ENCODE peak calls at places on chromosome 9, in nine cellular contexts. One of them, this sample, is unnamed. For H3K36me3, the result is how much of the 10 kb centered on the place peaks cover.

GRCh38 chr9:4742246-4742645 is 1.2 kb upstream of the AK3 start:
- DNase-seq in trophoblast cell: no peak
- DNase-seq in heart right ventricle: no peak
- DNase-seq in astrocyte: no peak
- DNase-seq in K562: no peak
- DNase-seq in right lobe of liver: no peak
- DNase-seq in CD8-positive, alpha-beta T cell: no peak
- DNase-seq in tibial artery: no peak
- DNase-seq in pancreas: no peak
- DNase-seq in this sample: no peak

GRCh38 chr9:27247756-27248155 is 49.2 kb downstream of the EQTN start:
- DNase-seq in trophoblast cell: peak
- DNase-seq in heart right ventricle: no peak
- DNase-seq in astrocyte: peak
- DNase-seq in K562: peak
- DNase-seq in right lobe of liver: no peak
- DNase-seq in CD8-positive, alpha-beta T cell: no peak
- DNase-seq in tibial artery: no peak
- DNase-seq in pancreas: peak
- DNase-seq in this sample: no peak

GRCh38 chr9:16245756-16246440 is 624.6 kb downstream of the BNC2 start:
- DNase-seq in trophoblast cell: no peak
- DNase-seq in heart right ventricle: no peak
- DNase-seq in astrocyte: no peak
- DNase-seq in K562: no peak
- DNase-seq in right lobe of liver: no peak
- DNase-seq in CD8-positive, alpha-beta T cell: no peak
- DNase-seq in tibial artery: peak
- DNase-seq in pancreas: no peak
- DNase-seq in this sample: no peak

GRCh38 chr9:21933281-21933680 is 60.9 kb downstream of the CDKN2A start:
- DNase-seq in trophoblast cell: no peak
- DNase-seq in heart right ventricle: no peak
- DNase-seq in astrocyte: no peak
- DNase-seq in K562: no peak
- DNase-seq in right lobe of liver: no peak
- DNase-seq in CD8-positive, alpha-beta T cell: no peak
- DNase-seq in tibial artery: no peak
- DNase-seq in pancreas: no peak
- DNase-seq in this sample: no peak

GRCh38 chr9:18573157-18573556 is 99.2 kb downstream of the ADAMTSL1 start:
- DNase-seq in trophoblast cell: no peak
- DNase-seq in heart right ventricle: no peak
- DNase-seq in astrocyte: no peak
- DNase-seq in K562: no peak
- DNase-seq in right lobe of liver: no peak
- DNase-seq in CD8-positive, alpha-beta T cell: no peak
- DNase-seq in tibial artery: no peak
- DNase-seq in pancreas: no peak
- DNase-seq in this sample: no peak

GRCh38 chr9:16179566-16179965 is 626.7 kb downstream of the CCDC171 start:
- DNase-seq in trophoblast cell: no peak
- DNase-seq in heart right ventricle: no peak
- DNase-seq in astrocyte: no peak
- DNase-seq in K562: no peak
- DNase-seq in right lobe of liver: no peak
- DNase-seq in CD8-positive, alpha-beta T cell: peak
- DNase-seq in tibial artery: no peak
- DNase-seq in pancreas: no peak
- DNase-seq in this sample: no peak

GRCh38 chr9:77469515-77470197 is 178.5 kb downstream of the GNA14 start:
- DNase-seq in trophoblast cell: no peak
- DNase-seq in heart right ventricle: no peak
- DNase-seq in astrocyte: peak
- DNase-seq in K562: no peak
- DNase-seq in right lobe of liver: no peak
- DNase-seq in CD8-positive, alpha-beta T cell: no peak
- DNase-seq in tibial artery: no peak
- DNase-seq in pancreas: no peak
- DNase-seq in this sample: no peak

GRCh38 chr9:100222674-100223073 is 123.6 kb downstream of the INVS start:
- DNase-seq in trophoblast cell: no peak
- DNase-seq in heart right ventricle: no peak
- DNase-seq in astrocyte: peak
- DNase-seq in K562: no peak
- DNase-seq in right lobe of liver: no peak
- DNase-seq in CD8-positive, alpha-beta T cell: no peak
- DNase-seq in tibial artery: no peak
- DNase-seq in pancreas: no peak
- DNase-seq in this sample: no peak

GRCh38 chr9:136709454-136710109 is 2.8 kb upstream of the DIPK1B start:
- DNase-seq in trophoblast cell: no peak
- DNase-seq in heart right ventricle: no peak
- DNase-seq in astrocyte: no peak
- DNase-seq in K562: no peak
- DNase-seq in right lobe of liver: peak
- DNase-seq in CD8-positive, alpha-beta T cell: no peak
- DNase-seq in tibial artery: no peak
- DNase-seq in pancreas: peak
- DNase-seq in this sample: no peak

GRCh38 chr9:91694081-91694870 is 255.8 kb downstream of the ROR2 start:
- DNase-seq in trophoblast cell: no peak
- DNase-seq in heart right ventricle: no peak
- DNase-seq in astrocyte: no peak
- DNase-seq in K562: no peak
- DNase-seq in right lobe of liver: no peak
- DNase-seq in CD8-positive, alpha-beta T cell: no peak
- DNase-seq in tibial artery: no peak
- DNase-seq in pancreas: no peak
- DNase-seq in this sample: no peak

GRCh38 chr9:138044485-138045383 is 167.2 kb downstream of the CACNA1B start:
- DNase-seq in trophoblast cell: no peak
- DNase-seq in heart right ventricle: no peak
- DNase-seq in astrocyte: no peak
- DNase-seq in K562: no peak
- DNase-seq in right lobe of liver: peak
- DNase-seq in CD8-positive, alpha-beta T cell: peak
- DNase-seq in tibial artery: peak
- DNase-seq in pancreas: no peak
- DNase-seq in this sample: peak

GRCh38 chr9:135239100-135239768 is 151.8 kb downstream of the OLFM1 start:
- DNase-seq in trophoblast cell: no peak
- DNase-seq in heart right ventricle: peak
- DNase-seq in astrocyte: no peak
- DNase-seq in K562: no peak
- DNase-seq in right lobe of liver: peak
- DNase-seq in CD8-positive, alpha-beta T cell: no peak
- DNase-seq in tibial artery: no peak
- DNase-seq in pancreas: no peak
- DNase-seq in this sample: peak

GRCh38 chr9:123331303-123331702 is 24.7 kb upstream of the CRB2 start:
- DNase-seq in trophoblast cell: no peak
- DNase-seq in heart right ventricle: no peak
- DNase-seq in astrocyte: no peak
- DNase-seq in K562: no peak
- DNase-seq in right lobe of liver: no peak
- DNase-seq in CD8-positive, alpha-beta T cell: no peak
- DNase-seq in tibial artery: no peak
- DNase-seq in pancreas: no peak
- DNase-seq in this sample: no peak

GRCh38 chr9:99101271-99101670 is 3.6 kb upstream of the TGFBR1 start:
- DNase-seq in trophoblast cell: no peak
- DNase-seq in heart right ventricle: no peak
- DNase-seq in astrocyte: no peak
- DNase-seq in K562: no peak
- DNase-seq in right lobe of liver: no peak
- DNase-seq in CD8-positive, alpha-beta T cell: no peak
- DNase-seq in tibial artery: no peak
- DNase-seq in pancreas: no peak
- DNase-seq in this sample: no peak

GRCh38 chr9:108813951-108814601 is 41.7 kb downstream of the ACTL7B start:
- DNase-seq in trophoblast cell: peak
- DNase-seq in heart right ventricle: no peak
- DNase-seq in astrocyte: peak
- DNase-seq in K562: no peak
- DNase-seq in right lobe of liver: no peak
- DNase-seq in CD8-positive, alpha-beta T cell: no peak
- DNase-seq in tibial artery: no peak
- DNase-seq in pancreas: no peak
- DNase-seq in this sample: no peak

DNA sequence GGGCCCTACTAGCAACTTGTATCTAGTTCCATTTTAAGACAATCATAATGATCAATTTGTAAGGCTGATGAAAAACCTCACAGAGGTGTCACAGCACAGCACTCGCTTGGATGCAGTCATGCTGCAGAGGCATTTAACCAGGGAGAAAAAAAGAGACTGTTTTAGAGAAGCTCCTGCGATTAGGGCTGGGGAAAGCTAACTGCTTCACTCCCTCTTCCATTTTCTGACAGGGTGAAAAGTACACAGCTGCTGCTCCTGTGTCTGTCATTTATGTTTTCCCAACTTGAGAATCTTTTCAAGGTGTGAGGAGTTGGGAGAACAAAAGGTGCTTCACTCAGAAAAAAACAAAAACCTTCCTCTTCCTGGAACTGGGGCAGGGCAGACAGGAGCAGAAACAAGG is 106.3 kb downstream of the CDK5RAP2 start:
- DNase-seq in trophoblast cell: no peak
- DNase-seq in heart right ventricle: no peak
- DNase-seq in astrocyte: no peak
- DNase-seq in K562: no peak
- DNase-seq in right lobe of liver: no peak
- DNase-seq in CD8-positive, alpha-beta T cell: no peak
- DNase-seq in tibial artery: no peak
- DNase-seq in pancreas: no peak
- DNase-seq in this sample: no peak
- H3K36me3 ChIP-seq in trophoblast cell: under half
- H3K36me3 ChIP-seq in heart right ventricle: half or more
- H3K36me3 ChIP-seq in astrocyte: under half
- H3K36me3 ChIP-seq in K562: half or more
- H3K36me3 ChIP-seq in right lobe of liver: under half
- H3K36me3 ChIP-seq in CD8-positive, alpha-beta T cell: under half
- H3K36me3 ChIP-seq in tibial artery: under half
- H3K36me3 ChIP-seq in pancreas: under half
- H3K36me3 ChIP-seq in this sample: under half

GRCh38 chr9:92712767-92713166 is 42.8 kb upstream of the IPPK start:
- DNase-seq in trophoblast cell: no peak
- DNase-seq in heart right ventricle: no peak
- DNase-seq in astrocyte: no peak
- DNase-seq in K562: peak
- DNase-seq in right lobe of liver: no peak
- DNase-seq in CD8-positive, alpha-beta T cell: no peak
- DNase-seq in tibial artery: no peak
- DNase-seq in pancreas: no peak
- DNase-seq in this sample: no peak
- H3K36me3 ChIP-seq in trophoblast cell: half or more
- H3K36me3 ChIP-seq in heart right ventricle: half or more
- H3K36me3 ChIP-seq in astrocyte: under half
- H3K36me3 ChIP-seq in K562: half or more
- H3K36me3 ChIP-seq in right lobe of liver: under half
- H3K36me3 ChIP-seq in CD8-positive, alpha-beta T cell: under half
- H3K36me3 ChIP-seq in tibial artery: half or more
- H3K36me3 ChIP-seq in pancreas: under half
- H3K36me3 ChIP-seq in this sample: half or more

DNA sequence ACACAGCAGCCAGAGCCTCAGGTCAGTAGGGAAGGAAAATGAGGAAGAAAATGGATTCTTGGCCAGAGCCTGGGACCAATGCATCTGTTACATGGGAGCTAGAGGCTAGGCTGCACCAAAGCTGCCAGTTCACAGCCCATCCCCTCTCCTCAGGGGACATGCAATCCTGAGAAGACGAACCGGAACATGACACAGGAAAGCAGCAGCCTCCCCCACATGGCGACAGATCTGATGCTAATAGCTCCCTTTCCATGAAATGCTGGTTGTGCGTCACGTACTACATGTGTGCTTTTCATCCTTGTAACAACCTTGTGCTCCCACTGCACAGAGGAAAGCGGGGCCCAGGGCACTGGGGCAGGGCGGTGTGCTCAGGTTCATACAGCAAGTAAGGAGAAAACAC is 67.5 kb downstream of the PRRT1B start:
- DNase-seq in trophoblast cell: no peak
- DNase-seq in heart right ventricle: peak
- DNase-seq in astrocyte: no peak
- DNase-seq in K562: no peak
- DNase-seq in right lobe of liver: no peak
- DNase-seq in CD8-positive, alpha-beta T cell: no peak
- DNase-seq in tibial artery: no peak
- DNase-seq in pancreas: no peak
- DNase-seq in this sample: no peak
- H3K36me3 ChIP-seq in trophoblast cell: under half
- H3K36me3 ChIP-seq in heart right ventricle: half or more
- H3K36me3 ChIP-seq in astrocyte: under half
- H3K36me3 ChIP-seq in K562: under half
- H3K36me3 ChIP-seq in right lobe of liver: under half
- H3K36me3 ChIP-seq in CD8-positive, alpha-beta T cell: under half
- H3K36me3 ChIP-seq in tibial artery: under half
- H3K36me3 ChIP-seq in pancreas: under half
- H3K36me3 ChIP-seq in this sample: half or more

GRCh38 chr9:113715086-113715485 is 161.0 kb upstream of the ZNF618 start:
- DNase-seq in trophoblast cell: peak
- DNase-seq in heart right ventricle: no peak
- DNase-seq in astrocyte: peak
- DNase-seq in K562: no peak
- DNase-seq in right lobe of liver: no peak
- DNase-seq in CD8-positive, alpha-beta T cell: no peak
- DNase-seq in tibial artery: no peak
- DNase-seq in pancreas: no peak
- DNase-seq in this sample: no peak

GRCh38 chr9:113719919-113720318 is 156.2 kb upstream of the ZNF618 start:
- DNase-seq in trophoblast cell: no peak
- DNase-seq in heart right ventricle: no peak
- DNase-seq in astrocyte: no peak
- DNase-seq in K562: no peak
- DNase-seq in right lobe of liver: no peak
- DNase-seq in CD8-positive, alpha-beta T cell: no peak
- DNase-seq in tibial artery: no peak
- DNase-seq in pancreas: no peak
- DNase-seq in this sample: peak

GRCh38 chr9:113720495-113720894 is 155.6 kb upstream of the ZNF618 start:
- DNase-seq in trophoblast cell: no peak
- DNase-seq in heart right ventricle: no peak
- DNase-seq in astrocyte: no peak
- DNase-seq in K562: no peak
- DNase-seq in right lobe of liver: no peak
- DNase-seq in CD8-positive, alpha-beta T cell: no peak
- DNase-seq in tibial artery: no peak
- DNase-seq in pancreas: no peak
- DNase-seq in this sample: no peak
- H3K36me3 ChIP-seq in trophoblast cell: under half
- H3K36me3 ChIP-seq in heart right ventricle: under half
- H3K36me3 ChIP-seq in astrocyte: under half
- H3K36me3 ChIP-seq in K562: under half
- H3K36me3 ChIP-seq in right lobe of liver: under half
- H3K36me3 ChIP-seq in CD8-positive, alpha-beta T cell: under half
- H3K36me3 ChIP-seq in tibial artery: under half
- H3K36me3 ChIP-seq in pancreas: under half
- H3K36me3 ChIP-seq in this sample: under half

GRCh38 chr9:72355153-72355552 is 9.9 kb downstream of the ZFAND5 start:
- DNase-seq in trophoblast cell: no peak
- DNase-seq in heart right ventricle: no peak
- DNase-seq in astrocyte: no peak
- DNase-seq in K562: no peak
- DNase-seq in right lobe of liver: no peak
- DNase-seq in CD8-positive, alpha-beta T cell: no peak
- DNase-seq in tibial artery: no peak
- DNase-seq in pancreas: no peak
- DNase-seq in this sample: no peak
- H3K36me3 ChIP-seq in trophoblast cell: under half
- H3K36me3 ChIP-seq in heart right ventricle: half or more
- H3K36me3 ChIP-seq in astrocyte: half or more
- H3K36me3 ChIP-seq in K562: half or more
- H3K36me3 ChIP-seq in right lobe of liver: half or more
- H3K36me3 ChIP-seq in CD8-positive, alpha-beta T cell: under half
- H3K36me3 ChIP-seq in tibial artery: half or more
- H3K36me3 ChIP-seq in pancreas: half or more
- H3K36me3 ChIP-seq in this sample: half or more